ENCODE peak calls at places on chromosomes 6 and 20, in eight cellular contexts. P, V, O, H, T, D, C and F are unnamed samples.

GRCh38 chr6:138017156-138017757 is 90.0 kb downstream of the PERP start:
- ATAC-seq in C (peak), D (no peak), P (peak), O (no peak), V (no peak), H (no peak), T (no peak), F (no peak)

GRCh38 chr6:52760105-52760765 is 3.0 kb downstream of the GSTA2 start:
- ATAC-seq in C (no peak), O (no peak), P (no peak), H (peak), T (no peak), V (no peak), D (no peak), F (no peak)

GRCh38 chr6:7147051-7147671 is 39.4 kb downstream of the RREB1 start:
- ATAC-seq in H (no peak), T (peak), P (no peak), V (no peak), O (no peak), C (no peak), D (peak), F (no peak)

GRCh38 chr6:129730477-129731165 is 20.6 kb upstream of the ARHGAP18 start:
- ATAC-seq in V (peak), C (no peak), P (peak), T (peak), O (peak), D (peak), H (no peak), F (no peak)

GRCh38 chr6:37985355-37985754 is 165.8 kb downstream of the ZFAND3 start:
- ATAC-seq in P (no peak), D (peak), H (no peak), O (no peak), C (no peak), T (no peak), V (no peak), F (no peak)

GRCh38 chr6:16438677-16439615 is 200.6 kb downstream of the GMPR start:
- ATAC-seq in O (no peak), P (no peak), T (peak), D (peak), H (no peak), V (no peak), C (no peak), F (no peak)

GRCh38 chr20:6041808-6042265 is 12.0 kb downstream of the LRRN4 start:
- ATAC-seq in V (peak), D (no peak), C (no peak), H (peak), O (no peak), T (no peak), P (no peak), F (peak)

GRCh38 chr6:162230147-162230752 is 497.3 kb downstream of the PRKN start:
- ATAC-seq in P (no peak), V (no peak), H (no peak), C (no peak), T (no peak), D (no peak), O (no peak), F (no peak)

GRCh38 chr20:1155342-1155741 is 29.4 kb downstream of the TMEM74B start:
- ATAC-seq in P (no peak), H (no peak), C (no peak), V (no peak), D (no peak), T (no peak), O (no peak), F (no peak)

GRCh38 chr6:81859884-81860283 is 107.4 kb upstream of the TENT5A start:
- ATAC-seq in P (no peak), O (no peak), T (no peak), C (no peak), V (no peak), H (no peak), D (no peak), F (no peak)

GRCh38 chr6:27668442-27669275 is 195.8 kb upstream of the ZNF184 start:
- ATAC-seq in T (peak), P (peak), O (peak), D (peak), C (peak), V (peak), H (no peak), F (no peak)

GRCh38 chr6:120826253-120826652 is 508.0 kb downstream of the TBC1D32 start:
- ATAC-seq in C (peak), P (no peak), V (peak), T (peak), D (peak), O (peak), H (no peak), F (no peak)

GRCh38 chr6:160115421-160115820 is 6.2 kb upstream of the SLC22A1 start:
- ATAC-seq in T (no peak), P (no peak), C (no peak), O (no peak), D (no peak), H (no peak), V (no peak), F (no peak)

GRCh38 chr6:40427196-40427595 is 160.0 kb downstream of the LRFN2 start:
- ATAC-seq in P (no peak), T (no peak), O (no peak), H (no peak), C (no peak), V (no peak), D (no peak), F (no peak)

GRCh38 chr20:32168184-32168910 is 39.2 kb downstream of the PLAGL2 start:
- ATAC-seq in D (peak), V (peak), T (no peak), O (peak), H (no peak), C (peak), P (no peak), F (no peak)

GRCh38 chr6:23265270-23265669 is 695.9 kb downstream of the HDGFL1 start:
- ATAC-seq in P (no peak), C (no peak), T (no peak), V (no peak), H (no peak), O (no peak), D (no peak), F (no peak)

GRCh38 chr6:95576621-95577316 is 566 bp upstream of the MANEA start:
- ATAC-seq in C (no peak), O (no peak), D (peak), T (peak), P (no peak), H (no peak), V (no peak), F (no peak)

GRCh38 chr6:75201901-75202672 is 3.8 kb downstream of the COL12A1 start:
- ATAC-seq in T (peak), D (peak), V (peak), C (peak), P (peak), H (no peak), O (peak), F (peak)

GRCh38 chr6:125678601-125679000 is 70.8 kb upstream of the HEY2 start:
- ATAC-seq in D (no peak), P (no peak), T (no peak), H (no peak), V (no peak), C (no peak), O (no peak), F (no peak)

GRCh38 chr20:58308680-58309527 is 611 bp upstream of the RAB22A start:
- ATAC-seq in D (peak), T (peak), V (peak), O (peak), C (peak), P (peak), H (peak), F (peak)

GRCh38 chr6:42279966-42280629 is 62.4 kb upstream of the MRPS10 start:
- ATAC-seq in T (no peak), P (peak), O (no peak), D (no peak), H (no peak), C (peak), V (peak), F (no peak)

GRCh38 chr6:69719602-69720193 is 77.1 kb downstream of the LMBRD1 start:
- ATAC-seq in D (peak), P (peak), T (peak), C (no peak), V (peak), O (peak), H (no peak), F (no peak)

GRCh38 chr6:57432919-57433684 is 115.7 kb downstream of the PRIM2 start:
- ATAC-seq in H (no peak), V (no peak), T (peak), O (no peak), D (no peak), P (no peak), C (no peak), F (no peak)

GRCh38 chr6:47690209-47690608 is 8.2 kb upstream of the ADGRF4 start:
- ATAC-seq in O (peak), C (no peak), P (no peak), D (no peak), V (peak), T (no peak), H (no peak), F (no peak)

GRCh38 chr20:19932170-19932667 is 84.9 kb upstream of the NAA20 start:
- ATAC-seq in D (no peak), P (no peak), C (no peak), O (no peak), H (no peak), V (no peak), T (no peak), F (peak)

GRCh38 chr6:31765910-31766794 is 3.7 kb downstream of the SAPCD1 start:
- ATAC-seq in D (no peak), H (no peak), C (peak), T (no peak), V (peak), O (no peak), P (no peak), F (peak)

GRCh38 chr6:35360349-35361138 is 18.2 kb downstream of the PPARD start:
- ATAC-seq in P (peak), V (peak), H (peak), O (peak), D (no peak), C (peak), T (no peak), F (peak)

GRCh38 chr6:85419046-85419759 is 30.7 kb upstream of the NT5E start:
- ATAC-seq in C (no peak), H (no peak), O (no peak), D (no peak), T (peak), V (no peak), P (no peak), F (no peak)

GRCh38 chr6:129646617-129647016 is 63.4 kb downstream of the ARHGAP18 start:
- ATAC-seq in O (no peak), H (no peak), V (no peak), T (peak), D (no peak), P (no peak), C (no peak), F (no peak)

GRCh38 chr6:18307006-18307405 is 42.7 kb upstream of the DEK start:
- ATAC-seq in H (no peak), V (no peak), O (no peak), C (peak), P (no peak), T (no peak), D (no peak), F (no peak)

GRCh38 chr6:111870054-111870750 is 3.0 kb downstream of the FYN start:
- ATAC-seq in H (no peak), O (no peak), D (no peak), P (no peak), T (peak), V (no peak), C (no peak), F (no peak)

GRCh38 chr6:132399376-132400074 is 1.8 kb downstream of the MOXD1 start:
- ATAC-seq in O (no peak), P (no peak), T (no peak), D (no peak), V (no peak), H (no peak), C (no peak), F (no peak)

GRCh38 chr6:25413506-25413905 is 134.3 kb downstream of the CARMIL1 start:
- ATAC-seq in T (no peak), C (peak), P (no peak), V (no peak), H (no peak), O (no peak), D (no peak), F (no peak)

DNA sequence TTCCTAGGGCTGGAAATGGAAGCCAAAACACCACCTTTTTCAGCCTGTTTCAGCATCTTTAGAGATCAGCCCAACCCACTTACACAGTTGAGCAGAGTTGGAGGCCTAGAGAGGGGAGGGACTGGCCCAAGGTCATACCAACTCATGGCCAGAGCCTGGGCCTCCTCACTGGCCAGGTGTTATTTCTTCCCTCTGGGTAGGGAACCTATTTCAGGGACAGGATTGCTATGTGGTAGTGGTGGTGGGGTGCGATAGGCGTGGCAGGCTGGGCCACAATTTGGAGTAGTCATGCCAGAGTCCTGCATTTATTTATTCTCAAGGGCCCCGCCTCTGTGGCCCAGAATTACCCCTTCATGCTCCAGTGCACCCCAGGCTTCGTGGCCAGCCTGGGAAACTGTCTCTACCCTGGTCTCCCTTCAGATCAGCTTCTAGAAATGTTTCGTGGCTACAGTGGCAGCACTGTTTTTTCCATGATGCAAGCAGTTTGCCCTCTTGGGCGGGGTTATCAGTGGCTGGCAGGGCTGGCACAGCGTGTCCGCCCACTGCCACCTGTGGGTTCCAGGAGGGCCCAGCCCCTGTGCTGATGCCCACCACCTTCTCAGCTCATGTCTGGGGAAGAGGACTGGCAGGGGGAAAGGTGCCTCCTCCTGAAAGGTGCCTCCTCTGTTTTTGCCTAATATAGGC is 6.2 kb downstream of the VEGFA start:
- ATAC-seq in P (no peak), H (no peak), D (no peak), T (peak), C (no peak), O (no peak), V (no peak), F (no peak)
- TF ChIP-seq POLR2AphosphoS5 in P (no peak), H (no peak), D (no peak), T (no peak), C (no peak), O (peak), V (peak), F (no peak)

GRCh38 chr20:51447097-51447764 is 95.3 kb downstream of the NFATC2 start:
- ATAC-seq in O (peak), C (no peak), T (no peak), V (peak), P (peak), D (no peak), H (no peak), F (peak)
- TF ChIP-seq POLR2AphosphoS5 in O (peak), C (no peak), T (no peak), V (no peak), P (no peak), D (no peak), H (peak), F (peak)

GRCh38 chr6:1063671-1064355 is 248.1 kb upstream of the FOXQ1 start:
- ATAC-seq in P (no peak), D (no peak), T (no peak), C (no peak), V (no peak), H (no peak), O (no peak), F (no peak)
- TF ChIP-seq POLR2AphosphoS5 in P (no peak), D (no peak), T (no peak), C (no peak), V (no peak), H (no peak), O (no peak), F (no peak)

GRCh38 chr6:109874086-109874485 is 104.0 kb upstream of the GPR6 start:
- ATAC-seq in P (no peak), D (no peak), C (no peak), V (no peak), T (no peak), O (no peak), H (no peak), F (no peak)
- TF ChIP-seq POLR2AphosphoS5 in P (no peak), D (no peak), C (no peak), V (no peak), T (no peak), O (no peak), H (no peak), F (no peak)

GRCh38 chr6:106705156-106705555 is 75.8 kb downstream of the QRSL1 start:
- ATAC-seq in P (no peak), D (no peak), T (no peak), C (no peak), H (no peak), O (no peak), V (no peak), F (no peak)

GRCh38 chr6:106715922-106716321 is 86.5 kb downstream of the QRSL1 start:
- ATAC-seq in T (no peak), V (no peak), O (no peak), H (no peak), P (no peak), D (no peak), C (no peak), F (no peak)

GRCh38 chr6:106710580-106710979 is 81.2 kb downstream of the QRSL1 start:
- ATAC-seq in P (no peak), V (no peak), H (no peak), C (no peak), T (no peak), D (no peak), O (no peak), F (no peak)
- TF ChIP-seq POLR2AphosphoS5 in P (no peak), V (no peak), H (no peak), C (no peak), T (no peak), D (no peak), O (no peak), F (no peak)

GRCh38 chr20:46299078-46299477 is 9.2 kb downstream of the CDH22 start:
- ATAC-seq in V (no peak), C (no peak), T (no peak), D (no peak), P (no peak), H (no peak), O (no peak), F (no peak)
- TF ChIP-seq POLR2AphosphoS5 in V (no peak), C (no peak), T (no peak), D (no peak), P (no peak), H (no peak), O (no peak), F (no peak)

DNA sequence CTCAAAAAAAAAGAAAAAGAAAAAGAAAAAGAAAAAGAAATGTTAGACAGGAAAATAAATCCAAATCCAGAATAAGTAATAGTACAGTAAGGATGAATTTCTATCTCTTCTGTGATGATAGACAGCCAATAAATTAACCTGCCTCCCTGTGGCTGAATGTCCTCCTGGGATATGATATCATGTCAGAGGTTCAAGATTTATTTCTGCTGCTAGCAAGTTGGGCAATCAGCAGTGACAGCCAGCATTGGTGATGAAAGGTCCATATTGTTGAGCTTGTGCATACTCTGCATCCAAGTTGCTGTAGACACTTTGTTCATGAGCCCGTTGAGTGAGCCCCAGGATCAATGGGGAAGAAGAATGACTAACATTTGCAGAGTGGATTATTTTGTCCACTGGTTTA is 44.9 kb upstream of the CEP85L start:
- ATAC-seq in V (no peak), T (no peak), P (no peak), D (no peak), C (no peak), O (no peak), H (no peak), F (no peak)
- TF ChIP-seq POLR2AphosphoS5 in V (no peak), T (no peak), P (no peak), D (no peak), C (no peak), O (no peak), H (no peak), F (no peak)

GRCh38 chr20:56843386-56843785 is 214.3 kb downstream of the TFAP2C start:
- ATAC-seq in H (peak), V (no peak), T (no peak), O (peak), P (no peak), D (no peak), C (no peak), F (no peak)

GRCh38 chr20:56842086-56842485 is 213.0 kb downstream of the TFAP2C start:
- ATAC-seq in P (no peak), T (no peak), D (no peak), C (no peak), V (peak), O (no peak), H (no peak), F (no peak)

GRCh38 chr20:56843817-56844216 is 214.7 kb downstream of the TFAP2C start:
- ATAC-seq in V (peak), O (peak), P (no peak), C (peak), T (no peak), H (no peak), D (peak), F (no peak)

GRCh38 chr20:56848561-56848960 is 219.5 kb downstream of the TFAP2C start:
- ATAC-seq in H (no peak), T (no peak), O (no peak), D (no peak), C (no peak), V (no peak), P (no peak), F (no peak)

GRCh38 chr20:56845546-56846081 is 216.5 kb downstream of the TFAP2C start:
- ATAC-seq in V (no peak), H (no peak), O (no peak), P (no peak), T (no peak), C (no peak), D (no peak), F (no peak)
- TF ChIP-seq POLR2AphosphoS5 in V (no peak), H (no peak), O (no peak), P (no peak), T (no peak), C (no peak), D (no peak), F (no peak)